ENCODE peak calls at places on chromosomes 12 and 14, in five cellular contexts. One of them, this sample, is unnamed.

GRCh38 chr12:54420766-54421144 is 1.7 kb upstream of the ITGA5 start:
- DNase-seq in GM12878: no peak
- DNase-seq in HepG2: no peak
- DNase-seq in K562: no peak
- DNase-seq in H1: no peak
- DNase-seq in this sample: no peak

GRCh38 chr14:57988445-57988844 is 122.6 kb upstream of the SLC35F4 start:
- DNase-seq in H1: no peak
- DNase-seq in GM12878: no peak
- DNase-seq in K562: no peak
- DNase-seq in HepG2: no peak
- DNase-seq in this sample: no peak

GRCh38 chr12:64714551-64714968 is 44.6 kb downstream of the GNS start:
- DNase-seq in HepG2: no peak
- DNase-seq in H1: no peak
- DNase-seq in GM12878: peak
- DNase-seq in K562: no peak
- DNase-seq in this sample: no peak

GRCh38 chr14:106422066-106422465 is 895.7 kb downstream of the TMEM121 start:
- DNase-seq in HepG2: no peak
- DNase-seq in GM12878: no peak
- DNase-seq in K562: no peak
- DNase-seq in H1: no peak
- DNase-seq in this sample: no peak

GRCh38 chr12:114614040-114614439 is 69.9 kb downstream of the TBX3 start:
- DNase-seq in H1: no peak
- DNase-seq in HepG2: no peak
- DNase-seq in K562: no peak
- DNase-seq in GM12878: no peak
- DNase-seq in this sample: no peak

GRCh38 chr12:50925920-50926319 is 26.4 kb upstream of the HIGD1C start:
- DNase-seq in HepG2: no peak
- DNase-seq in K562: no peak
- DNase-seq in GM12878: no peak
- DNase-seq in H1: no peak
- DNase-seq in this sample: no peak

GRCh38 chr12:14883663-14884062 is 2.0 kb downstream of the MGP start:
- DNase-seq in HepG2: no peak
- DNase-seq in H1: no peak
- DNase-seq in K562: no peak
- DNase-seq in GM12878: no peak
- DNase-seq in this sample: no peak

GRCh38 chr14:29759521-29760340 is 167.9 kb downstream of the PRKD1 start:
- DNase-seq in HepG2: no peak
- DNase-seq in H1: no peak
- DNase-seq in K562: no peak
- DNase-seq in GM12878: peak
- DNase-seq in this sample: no peak

GRCh38 chr12:53720946-53721345 is 6.3 kb downstream of the CALCOCO1 start:
- DNase-seq in H1: no peak
- DNase-seq in K562: no peak
- DNase-seq in HepG2: no peak
- DNase-seq in GM12878: no peak
- DNase-seq in this sample: no peak

GRCh38 chr12:716506-716905 is 35.9 kb upstream of the WNK1 start:
- DNase-seq in K562: peak
- DNase-seq in H1: no peak
- DNase-seq in GM12878: no peak
- DNase-seq in HepG2: no peak
- DNase-seq in this sample: no peak

GRCh38 chr12:104522985-104523719 is 66.4 kb downstream of the CHST11 start:
- DNase-seq in H1: no peak
- DNase-seq in GM12878: no peak
- DNase-seq in HepG2: no peak
- DNase-seq in K562: peak
- DNase-seq in this sample: no peak

GRCh38 chr12:23099604-23100003 is 474.6 kb downstream of the ETNK1 start:
- DNase-seq in GM12878: no peak
- DNase-seq in HepG2: no peak
- DNase-seq in K562: no peak
- DNase-seq in H1: peak
- DNase-seq in this sample: no peak

GRCh38 chr14:89973234-89973823 is 17.6 kb downstream of the TDP1 start:
- DNase-seq in H1: no peak
- DNase-seq in HepG2: peak
- DNase-seq in GM12878: peak
- DNase-seq in K562: peak
- DNase-seq in this sample: peak

GRCh38 chr12:59431266-59431665 is 164.6 kb upstream of the SLC16A7 start:
- DNase-seq in HepG2: no peak
- DNase-seq in H1: no peak
- DNase-seq in K562: no peak
- DNase-seq in GM12878: no peak
- DNase-seq in this sample: no peak

GRCh38 chr12:76847260-76847659 is 31.6 kb downstream of the CSRP2 start:
- DNase-seq in K562: no peak
- DNase-seq in H1: no peak
- DNase-seq in GM12878: no peak
- DNase-seq in HepG2: no peak
- DNase-seq in this sample: no peak

GRCh38 chr12:78290606-78291345 is 460.1 kb downstream of the NAV3 start:
- DNase-seq in GM12878: no peak
- DNase-seq in H1: no peak
- DNase-seq in HepG2: peak
- DNase-seq in K562: no peak
- DNase-seq in this sample: no peak

GRCh38 chr12:26204612-26205289 is 9.4 kb downstream of the SSPN start:
- DNase-seq in HepG2: no peak
- DNase-seq in H1: no peak
- DNase-seq in K562: no peak
- DNase-seq in GM12878: no peak
- DNase-seq in this sample: no peak

GRCh38 chr12:78396538-78396937 is 468.0 kb upstream of the SYT1 start:
- DNase-seq in HepG2: no peak
- DNase-seq in H1: no peak
- DNase-seq in K562: no peak
- DNase-seq in GM12878: no peak
- DNase-seq in this sample: no peak

GRCh38 chr14:32711103-32711680 is 227.5 kb upstream of the NPAS3 start:
- DNase-seq in GM12878: no peak
- DNase-seq in K562: peak
- DNase-seq in HepG2: peak
- DNase-seq in H1: no peak
- DNase-seq in this sample: peak

GRCh38 chr14:54881235-54881760 is 21.3 kb downstream of the GCH1 start:
- DNase-seq in K562: no peak
- DNase-seq in GM12878: peak
- DNase-seq in H1: no peak
- DNase-seq in HepG2: no peak
- DNase-seq in this sample: no peak

GRCh38 chr14:72740966-72741835 is 152.7 kb downstream of the DPF3 start:
- DNase-seq in GM12878: no peak
- DNase-seq in HepG2: no peak
- DNase-seq in K562: no peak
- DNase-seq in H1: no peak
- DNase-seq in this sample: no peak

GRCh38 chr12:78167510-78167909 is 336.8 kb downstream of the NAV3 start:
- DNase-seq in HepG2: no peak
- DNase-seq in H1: no peak
- DNase-seq in GM12878: no peak
- DNase-seq in K562: no peak
- DNase-seq in this sample: no peak

GRCh38 chr12:26744697-26745440 is 88.1 kb downstream of the ITPR2 start:
- DNase-seq in HepG2: peak
- DNase-seq in H1: no peak
- DNase-seq in GM12878: no peak
- DNase-seq in K562: no peak
- DNase-seq in this sample: no peak

GRCh38 chr14:104111301-104112112 is 26.0 kb downstream of the ASPG start:
- DNase-seq in K562: no peak
- DNase-seq in GM12878: no peak
- DNase-seq in HepG2: no peak
- DNase-seq in H1: no peak
- DNase-seq in this sample: no peak

GRCh38 chr14:104109121-104109541 is 23.6 kb downstream of the ASPG start:
- DNase-seq in GM12878: no peak
- DNase-seq in K562: no peak
- DNase-seq in H1: no peak
- DNase-seq in HepG2: no peak
- DNase-seq in this sample: no peak

GRCh38 chr14:104110491-104111209 is 25.1 kb downstream of the ASPG start:
- DNase-seq in HepG2: no peak
- DNase-seq in GM12878: no peak
- DNase-seq in H1: no peak
- DNase-seq in K562: no peak
- DNase-seq in this sample: no peak

GRCh38 chr14:104108570-104109060 is 23.1 kb downstream of the ASPG start:
- DNase-seq in K562: no peak
- DNase-seq in GM12878: no peak
- DNase-seq in H1: no peak
- DNase-seq in HepG2: no peak
- DNase-seq in this sample: no peak

DNA sequence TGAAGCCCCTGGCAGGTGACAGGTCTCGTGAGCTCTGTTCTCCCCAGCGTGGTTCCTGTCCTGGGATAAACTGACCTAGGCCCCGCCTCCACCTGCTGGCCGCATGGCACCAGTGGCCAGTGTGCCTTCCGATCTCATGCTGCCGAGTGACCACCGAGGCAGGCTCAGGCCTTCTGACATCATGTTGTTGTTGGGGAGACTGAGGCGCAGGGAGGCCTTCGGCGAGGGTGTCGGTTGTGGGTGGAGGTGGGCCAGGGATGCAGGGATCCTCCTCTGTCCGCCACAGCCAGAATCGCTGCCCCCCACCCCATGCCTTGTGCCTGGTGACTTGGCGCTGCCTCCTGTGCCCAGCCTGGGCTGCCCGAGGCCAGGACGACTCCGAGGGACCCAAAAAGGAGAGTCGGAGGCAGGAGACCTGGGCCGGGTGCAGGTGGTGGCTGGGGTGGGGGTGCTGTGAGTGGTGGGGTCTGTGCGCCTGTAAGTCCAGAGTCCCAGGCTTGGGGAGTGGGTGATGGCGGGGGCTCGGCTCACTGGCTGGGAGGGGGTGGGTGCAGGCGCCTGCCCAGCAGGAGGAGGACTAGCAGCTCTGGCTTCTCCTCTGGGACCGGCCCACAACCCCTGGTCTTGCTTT is 24.3 kb downstream of the ASPG start:
- DNase-seq in K562: no peak
- DNase-seq in GM12878: no peak
- DNase-seq in HepG2: no peak
- DNase-seq in H1: no peak
- DNase-seq in this sample: no peak
- TF ChIP-seq SP1 in K562: no peak
- TF ChIP-seq SP1 in GM12878: no peak
- TF ChIP-seq SP1 in HepG2: no peak
- TF ChIP-seq SP1 in H1: no peak
- TF ChIP-seq SP1 in this sample: no peak

DNA sequence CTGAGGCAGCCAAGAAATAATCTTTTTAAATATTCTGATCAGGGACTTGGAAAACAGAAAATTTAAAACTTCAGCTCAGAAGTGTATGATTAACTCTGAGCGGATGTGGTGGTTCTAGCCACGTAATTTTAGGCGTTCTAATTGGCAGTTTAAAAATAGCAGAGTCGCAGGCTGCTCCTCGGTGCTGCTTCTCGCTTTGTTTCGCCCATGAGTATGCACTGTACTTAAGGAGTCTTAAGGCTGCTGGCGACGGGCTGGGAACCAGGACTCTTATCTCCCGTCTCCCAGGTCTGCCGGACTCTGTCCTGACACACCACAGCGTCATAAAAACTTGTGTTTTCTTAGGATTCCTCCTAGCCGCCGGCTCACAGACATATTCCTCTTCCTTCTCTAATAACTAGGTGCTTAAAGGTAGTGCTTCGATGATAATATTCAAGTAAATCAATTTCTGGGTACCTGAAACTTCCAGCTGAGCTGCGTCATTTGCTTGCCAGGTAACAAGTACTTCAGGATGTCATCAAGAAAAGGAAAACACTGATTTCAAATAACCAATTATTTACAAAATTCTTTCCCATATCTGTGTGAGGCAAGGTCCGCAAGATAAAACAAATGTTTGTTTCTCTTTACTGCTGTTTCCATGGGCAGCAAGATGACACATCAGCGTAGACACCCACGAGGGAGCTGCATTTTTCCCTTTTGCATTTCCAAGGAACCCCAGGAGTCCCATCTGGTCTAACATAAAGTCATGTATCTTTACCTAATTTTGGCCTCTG is 113.2 kb upstream of the PELI2 start:
- DNase-seq in HepG2: no peak
- DNase-seq in K562: peak
- DNase-seq in H1: peak
- DNase-seq in GM12878: peak
- DNase-seq in this sample: no peak
- TF ChIP-seq CTCF in HepG2: no peak
- TF ChIP-seq CTCF in K562: no peak
- TF ChIP-seq CTCF in H1: no peak
- TF ChIP-seq CTCF in GM12878: no peak
- TF ChIP-seq CTCF in this sample: no peak

GRCh38 chr12:110067531-110067930 is 19.2 kb upstream of the C12orf76 start:
- DNase-seq in HepG2: no peak
- DNase-seq in K562: no peak
- DNase-seq in GM12878: no peak
- DNase-seq in H1: no peak
- DNase-seq in this sample: no peak
- TF ChIP-seq SRF in HepG2: no peak
- TF ChIP-seq SRF in K562: no peak
- TF ChIP-seq SRF in GM12878: no peak
- TF ChIP-seq SRF in H1: no peak
- TF ChIP-seq SRF in this sample: no peak

DNA sequence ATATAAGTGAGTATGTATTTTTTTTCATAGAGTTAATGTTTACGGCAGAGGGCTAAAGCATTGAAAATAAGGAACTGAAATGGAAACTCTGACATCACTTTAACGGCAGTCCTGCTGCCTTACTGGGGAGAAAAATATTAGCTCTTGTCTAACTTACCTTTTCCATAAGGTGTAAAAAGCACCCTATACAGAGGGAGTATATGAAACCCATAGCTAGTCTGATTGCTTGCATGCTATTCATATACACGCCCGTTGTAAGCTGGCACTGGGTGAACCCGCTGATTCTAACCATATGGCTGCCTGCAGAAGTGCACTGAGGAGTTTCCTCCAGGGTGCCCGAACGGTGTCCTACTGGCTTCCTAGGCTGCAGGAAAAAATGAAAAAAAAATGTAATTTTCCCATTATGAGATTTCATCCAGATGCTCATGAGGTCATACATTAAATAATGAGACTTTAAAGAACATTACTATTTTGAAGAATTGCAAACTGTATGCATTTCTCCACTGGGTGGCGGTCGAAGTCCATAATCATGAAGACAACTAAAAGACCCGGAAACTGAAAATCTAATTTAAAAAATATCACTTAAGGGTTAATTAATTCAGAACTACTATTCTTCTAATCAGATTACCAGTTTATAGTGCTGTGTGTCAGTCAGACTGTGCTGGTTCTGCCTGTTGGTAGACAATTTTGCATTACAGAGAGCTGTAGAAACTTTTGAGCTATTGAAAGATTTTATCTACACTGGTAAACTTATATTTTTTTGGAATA is 144.7 kb downstream of the ALX1 start:
- DNase-seq in H1: no peak
- DNase-seq in GM12878: peak
- DNase-seq in HepG2: peak
- DNase-seq in K562: peak
- DNase-seq in this sample: peak
- TF ChIP-seq SP1 in H1: no peak
- TF ChIP-seq SP1 in GM12878: no peak
- TF ChIP-seq SP1 in HepG2: no peak
- TF ChIP-seq SP1 in K562: no peak
- TF ChIP-seq SP1 in this sample: no peak

This sample was measured in HCT116.